ENCODE peak calls at places on chromosomes 13 and 19, in nine cellular contexts. Y is OCI-LY7; X is pancreas; J is left lung; Q is psoas muscle; N is kidney; C is neural progenitor cell; P is CD8-positive, alpha-beta T cell; I is effector memory CD4-positive, alpha-beta T cell. T is an unnamed sample.

GRCh38 chr13:50713849-50714248 is 129.6 kb downstream of the DLEU7 start:
- DNase-seq in Y (peak; percentile 45), X (no peak), J (peak; percentile 78), Q (no peak), N (no peak), C (no peak), P (peak; percentile 17), I (no peak), T (no peak)

GRCh38 chr19:18660051-18660910 is 23.2 kb upstream of the CRTC1 start:
- DNase-seq in Y (no peak), X (peak; percentile 43), J (peak; percentile 86), Q (peak; percentile 91), N (peak; percentile 94), C (no peak), P (no peak), I (no peak), T (no peak)

GRCh38 chr13:98983182-98983581 is 5.3 kb upstream of the DOCK9 start:
- DNase-seq in Y (no peak), X (no peak), J (no peak), Q (no peak), N (no peak), C (no peak), P (no peak), I (no peak), T (no peak)

GRCh38 chr13:112790735-112791641 is 101.2 kb downstream of the ATP11A start:
- DNase-seq in Y (no peak), X (no peak), J (peak; percentile 68), Q (no peak), N (no peak), C (no peak), P (no peak), I (no peak), T (no peak)

GRCh38 chr19:45739498-45740439 is 6.5 kb downstream of the MEIOSIN start:
- DNase-seq in Y (no peak), X (no peak), J (no peak), Q (no peak), N (no peak), C (no peak), P (no peak), I (no peak), T (no peak)

GRCh38 chr13:70505809-70506208 is 397.6 kb upstream of the KLHL1 start:
- DNase-seq in Y (no peak), X (no peak), J (no peak), Q (no peak), N (no peak), C (no peak), P (no peak), I (no peak), T (no peak)

GRCh38 chr13:92959790-92960189 is 266.8 kb upstream of the GPC6 start:
- DNase-seq in Y (no peak), X (no peak), J (peak; percentile 33), Q (no peak), N (no peak), C (no peak), P (no peak), I (no peak), T (no peak)

GRCh38 chr13:92806215-92806614 is 420.4 kb upstream of the GPC6 start:
- DNase-seq in Y (peak; percentile 0), X (no peak), J (no peak), Q (no peak), N (no peak), C (no peak), P (no peak), I (no peak), T (no peak)

GRCh38 chr13:114151565-114152284 is 19.3 kb upstream of the RASA3 start:
- DNase-seq in Y (no peak), X (no peak), J (peak; percentile 80), Q (peak; percentile 62), N (peak; percentile 53), C (no peak), P (peak; percentile 61), I (no peak), T (peak; percentile 44)

GRCh38 chr13:105971312-105971711 is 564.1 kb downstream of the EFNB2 start:
- DNase-seq in Y (no peak), X (no peak), J (no peak), Q (no peak), N (no peak), C (peak; percentile 12), P (no peak), I (no peak), T (no peak)

GRCh38 chr19:51821511-51821910 is 26.6 kb downstream of the FPR3 start:
- DNase-seq in Y (no peak), X (no peak), J (no peak), Q (no peak), N (no peak), C (no peak), P (no peak), I (no peak), T (no peak)

GRCh38 chr19:47644743-47645499 is 36.0 kb downstream of the BICRA start:
- DNase-seq in Y (no peak), X (no peak), J (no peak), Q (no peak), N (peak; percentile 19), C (no peak), P (no peak), I (no peak), T (no peak)

GRCh38 chr19:1540353-1540925 is 16.6 kb downstream of the PLK5 start:
- DNase-seq in Y (no peak), X (no peak), J (no peak), Q (no peak), N (no peak), C (no peak), P (no peak), I (no peak), T (no peak)

GRCh38 chr13:109151255-109151654 is 521.8 kb downstream of the MYO16 start:
- DNase-seq in Y (no peak), X (no peak), J (no peak), Q (no peak), N (no peak), C (no peak), P (no peak), I (no peak), T (no peak)

GRCh38 chr19:892243-892996 is 567 bp downstream of the MED16 start:
- DNase-seq in Y (peak; percentile 36), X (peak; percentile 78), J (no peak), Q (no peak), N (no peak), C (peak; percentile 67), P (no peak), I (no peak), T (no peak)

GRCh38 chr13:40371531-40372125 is 294.8 kb downstream of the FOXO1 start:
- DNase-seq in Y (no peak), X (no peak), J (no peak), Q (no peak), N (no peak), C (no peak), P (no peak), I (no peak), T (no peak)

GRCh38 chr19:4967738-4968461 is 1.0 kb upstream of the KDM4B start:
- DNase-seq in Y (no peak), X (no peak), J (no peak), Q (no peak), N (no peak), C (peak; percentile 27), P (no peak), I (no peak), T (no peak)

GRCh38 chr19:39671739-39672363 is 16.1 kb downstream of the LGALS16 start:
- DNase-seq in Y (peak; percentile 73), X (no peak), J (no peak), Q (no peak), N (no peak), C (peak; percentile 78), P (peak; percentile 39), I (no peak), T (peak; percentile 46)

GRCh38 chr13:95809429-95809828 is 132.5 kb downstream of the DNAJC3 start:
- DNase-seq in Y (no peak), X (no peak), J (no peak), Q (no peak), N (no peak), C (peak; percentile 15), P (no peak), I (no peak), T (no peak)
- H3K36me3 ChIP-seq in Y (no peaks in the 10 kb centered on the region), X (no peaks in the 10 kb centered on the region), J (no peaks in the 10 kb centered on the region), Q (no peaks in the 10 kb centered on the region), N (no peaks in the 10 kb centered on the region), C (peaks cover 12% of the 10 kb centered on the region), P (no peaks in the 10 kb centered on the region), I (no peaks in the 10 kb centered on the region), T (no peaks in the 10 kb centered on the region)

GRCh38 chr19:3721900-3722442 is 13.8 kb downstream of the TJP3 start:
- DNase-seq in Y (no peak), X (no peak), J (no peak), Q (no peak), N (no peak), C (no peak), P (no peak), I (no peak), T (no peak)
- H3K4me3 ChIP-seq in Y (no peak overlapping the region), X (peak overlapping the region; percentile 51), J (no peak overlapping the region), Q (no peak overlapping the region), N (peak overlapping the region; percentile 58), C (peak overlapping the region; percentile 57), P (peak overlapping the region; percentile 55), I (peak overlapping the region; percentile 77), T (peak overlapping the region; percentile 64)

GRCh38 chr19:34600366-34600765 is 76.6 kb downstream of the SCGB2B2 start:
- DNase-seq in Y (no peak), X (no peak), J (no peak), Q (no peak), N (no peak), C (no peak), P (no peak), I (no peak), T (no peak)

GRCh38 chr19:34597596-34597995 is 79.4 kb downstream of the SCGB2B2 start:
- DNase-seq in Y (no peak), X (no peak), J (peak; percentile 43), Q (no peak), N (peak; percentile 65), C (no peak), P (no peak), I (no peak), T (no peak)

GRCh38 chr19:34598217-34599155 is 78.5 kb downstream of the SCGB2B2 start:
- DNase-seq in Y (no peak), X (peak; percentile 78), J (peak; percentile 42), Q (no peak), N (peak; percentile 44), C (no peak), P (no peak), I (no peak), T (no peak)

GRCh38 chr19:34603003-34603402 is 74.0 kb downstream of the SCGB2B2 start:
- DNase-seq in Y (no peak), X (no peak), J (no peak), Q (no peak), N (no peak), C (no peak), P (no peak), I (no peak), T (no peak)

DNA sequence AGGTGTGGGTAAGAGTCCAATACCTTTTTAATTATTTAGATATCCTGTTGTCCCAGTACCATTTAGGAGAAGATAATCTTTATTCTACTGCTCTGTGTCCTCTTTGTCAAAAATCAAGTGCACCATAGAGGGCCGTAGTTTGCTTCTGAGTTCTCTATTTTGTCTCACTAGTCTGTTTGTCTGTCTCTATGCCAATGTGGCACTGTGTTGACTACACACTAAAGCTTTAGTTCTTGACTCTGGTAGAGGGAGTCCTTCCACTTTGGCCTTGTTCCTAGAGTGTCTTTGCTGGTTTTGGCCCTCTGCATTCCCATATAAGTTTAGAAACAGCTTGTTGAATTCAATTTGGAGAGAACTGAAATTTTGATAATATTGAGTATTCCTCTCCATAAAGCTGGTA is 75.9 kb downstream of the SCGB2B2 start:
- DNase-seq in Y (no peak), X (no peak), J (no peak), Q (no peak), N (no peak), C (no peak), P (no peak), I (no peak), T (no peak)
- H3K9me3 ChIP-seq in Y (no peaks in the 10 kb centered on the region), X (no peaks in the 10 kb centered on the region), J (peaks cover 26% of the 10 kb centered on the region), Q (peaks cover 4% of the 10 kb centered on the region), N (no peaks in the 10 kb centered on the region), C (no peaks in the 10 kb centered on the region), P (no peaks in the 10 kb centered on the region), I (peaks cover 5% of the 10 kb centered on the region), T (no peaks in the 10 kb centered on the region)

GRCh38 chr19:17069249-17069648 is 6.0 kb downstream of the HAUS8 start:
- DNase-seq in Y (peak; percentile 35), X (no peak), J (peak; percentile 20), Q (no peak), N (no peak), C (no peak), P (no peak), I (no peak), T (no peak)
- H3K36me3 ChIP-seq in Y (peaks cover 92% of the 10 kb centered on the region), X (no peaks in the 10 kb centered on the region), J (no peaks in the 10 kb centered on the region), Q (peaks cover 33% of the 10 kb centered on the region), N (peaks cover 2% of the 10 kb centered on the region), C (no peaks in the 10 kb centered on the region), P (peaks cover 8% of the 10 kb centered on the region), I (peaks cover 23% of the 10 kb centered on the region), T (peaks cover 26% of the 10 kb centered on the region)

T was measured in CD4-positive, CD25-positive, alpha-beta regulatory T cell.